ENCODE peak calls at places on chromosome 22, in nine cellular contexts. One of them, this sample, is unnamed.

GRCh38 chr22:27347951-27348350 is 453.6 kb downstream of the MN1 start:
- DNase-seq in EH: no peak
- DNase-seq in HTR-8/SVneo: no peak
- DNase-seq in uterus: no peak
- DNase-seq in Caco-2: no peak
- DNase-seq in fibroblast of the aortic adventitia: no peak
- DNase-seq in stimulated activated CD8-positive, alpha-beta memory T cell treated with anti-CD3 and anti-CD28 coated beads, Interleukin-4, amount 100 ng/mL, for 24 hours: no peak
- DNase-seq in activated naive CD8-positive, alpha-beta T cell treated with anti-CD3 and anti-CD28 coated beads, Interleukin-2, amount 50 U/mL, for 24 hours: no peak
- DNase-seq in NCI-H1436: no peak
- DNase-seq in this sample: no peak

GRCh38 chr22:47850644-47851151 is 1088.2 kb downstream of the TBC1D22A start:
- DNase-seq in fibroblast of the aortic adventitia: no peak
- DNase-seq in stimulated activated CD8-positive, alpha-beta memory T cell treated with anti-CD3 and anti-CD28 coated beads, Interleukin-4, amount 100 ng/mL, for 24 hours: no peak
- DNase-seq in HTR-8/SVneo: no peak
- DNase-seq in uterus: no peak
- DNase-seq in NCI-H1436: no peak
- DNase-seq in Caco-2: no peak
- DNase-seq in activated naive CD8-positive, alpha-beta T cell treated with anti-CD3 and anti-CD28 coated beads, Interleukin-2, amount 50 U/mL, for 24 hours: no peak
- DNase-seq in EH: no peak
- DNase-seq in this sample: no peak

GRCh38 chr22:22086501-22087158 is 104.0 kb upstream of the TOP3B start:
- DNase-seq in activated naive CD8-positive, alpha-beta T cell treated with anti-CD3 and anti-CD28 coated beads, Interleukin-2, amount 50 U/mL, for 24 hours: no peak
- DNase-seq in EH: no peak
- DNase-seq in NCI-H1436: no peak
- DNase-seq in HTR-8/SVneo: no peak
- DNase-seq in stimulated activated CD8-positive, alpha-beta memory T cell treated with anti-CD3 and anti-CD28 coated beads, Interleukin-4, amount 100 ng/mL, for 24 hours: no peak
- DNase-seq in uterus: no peak
- DNase-seq in fibroblast of the aortic adventitia: peak
- DNase-seq in Caco-2: no peak
- DNase-seq in this sample: no peak

GRCh38 chr22:24824915-24825314 is 18.9 kb downstream of the SGSM1 start:
- DNase-seq in NCI-H1436: no peak
- DNase-seq in activated naive CD8-positive, alpha-beta T cell treated with anti-CD3 and anti-CD28 coated beads, Interleukin-2, amount 50 U/mL, for 24 hours: no peak
- DNase-seq in HTR-8/SVneo: no peak
- DNase-seq in stimulated activated CD8-positive, alpha-beta memory T cell treated with anti-CD3 and anti-CD28 coated beads, Interleukin-4, amount 100 ng/mL, for 24 hours: no peak
- DNase-seq in fibroblast of the aortic adventitia: no peak
- DNase-seq in uterus: no peak
- DNase-seq in Caco-2: no peak
- DNase-seq in EH: no peak
- DNase-seq in this sample: no peak

GRCh38 chr22:20024225-20025087 is 3.5 kb downstream of the TANGO2 start:
- DNase-seq in Caco-2: no peak
- DNase-seq in activated naive CD8-positive, alpha-beta T cell treated with anti-CD3 and anti-CD28 coated beads, Interleukin-2, amount 50 U/mL, for 24 hours: no peak
- DNase-seq in EH: no peak
- DNase-seq in fibroblast of the aortic adventitia: no peak
- DNase-seq in stimulated activated CD8-positive, alpha-beta memory T cell treated with anti-CD3 and anti-CD28 coated beads, Interleukin-4, amount 100 ng/mL, for 24 hours: no peak
- DNase-seq in NCI-H1436: no peak
- DNase-seq in uterus: no peak
- DNase-seq in HTR-8/SVneo: no peak
- DNase-seq in this sample: peak

GRCh38 chr22:47188337-47189055 is 426.0 kb downstream of the TBC1D22A start:
- DNase-seq in activated naive CD8-positive, alpha-beta T cell treated with anti-CD3 and anti-CD28 coated beads, Interleukin-2, amount 50 U/mL, for 24 hours: no peak
- DNase-seq in EH: no peak
- DNase-seq in Caco-2: no peak
- DNase-seq in stimulated activated CD8-positive, alpha-beta memory T cell treated with anti-CD3 and anti-CD28 coated beads, Interleukin-4, amount 100 ng/mL, for 24 hours: no peak
- DNase-seq in HTR-8/SVneo: no peak
- DNase-seq in NCI-H1436: no peak
- DNase-seq in uterus: peak
- DNase-seq in fibroblast of the aortic adventitia: no peak
- DNase-seq in this sample: peak

GRCh38 chr22:49373289-49373666 is 454.4 kb downstream of the BRD1 start:
- DNase-seq in EH: no peak
- DNase-seq in HTR-8/SVneo: no peak
- DNase-seq in NCI-H1436: no peak
- DNase-seq in fibroblast of the aortic adventitia: no peak
- DNase-seq in stimulated activated CD8-positive, alpha-beta memory T cell treated with anti-CD3 and anti-CD28 coated beads, Interleukin-4, amount 100 ng/mL, for 24 hours: no peak
- DNase-seq in activated naive CD8-positive, alpha-beta T cell treated with anti-CD3 and anti-CD28 coated beads, Interleukin-2, amount 50 U/mL, for 24 hours: no peak
- DNase-seq in uterus: no peak
- DNase-seq in Caco-2: no peak
- DNase-seq in this sample: peak

GRCh38 chr22:30423296-30423958 is 2.1 kb upstream of the MTFP1 start:
- DNase-seq in stimulated activated CD8-positive, alpha-beta memory T cell treated with anti-CD3 and anti-CD28 coated beads, Interleukin-4, amount 100 ng/mL, for 24 hours: peak
- DNase-seq in HTR-8/SVneo: no peak
- DNase-seq in fibroblast of the aortic adventitia: no peak
- DNase-seq in Caco-2: no peak
- DNase-seq in activated naive CD8-positive, alpha-beta T cell treated with anti-CD3 and anti-CD28 coated beads, Interleukin-2, amount 50 U/mL, for 24 hours: peak
- DNase-seq in uterus: peak
- DNase-seq in NCI-H1436: no peak
- DNase-seq in EH: no peak
- DNase-seq in this sample: peak

GRCh38 chr22:38921126-38921525 is 36.3 kb upstream of the APOBEC3A start:
- DNase-seq in EH: no peak
- DNase-seq in HTR-8/SVneo: no peak
- DNase-seq in Caco-2: peak
- DNase-seq in stimulated activated CD8-positive, alpha-beta memory T cell treated with anti-CD3 and anti-CD28 coated beads, Interleukin-4, amount 100 ng/mL, for 24 hours: no peak
- DNase-seq in uterus: no peak
- DNase-seq in fibroblast of the aortic adventitia: no peak
- DNase-seq in activated naive CD8-positive, alpha-beta T cell treated with anti-CD3 and anti-CD28 coated beads, Interleukin-2, amount 50 U/mL, for 24 hours: no peak
- DNase-seq in NCI-H1436: no peak
- DNase-seq in this sample: no peak

GRCh38 chr22:26681395-26681821 is 24.0 kb downstream of the MIAT start:
- DNase-seq in stimulated activated CD8-positive, alpha-beta memory T cell treated with anti-CD3 and anti-CD28 coated beads, Interleukin-4, amount 100 ng/mL, for 24 hours: no peak
- DNase-seq in NCI-H1436: no peak
- DNase-seq in Caco-2: peak
- DNase-seq in activated naive CD8-positive, alpha-beta T cell treated with anti-CD3 and anti-CD28 coated beads, Interleukin-2, amount 50 U/mL, for 24 hours: no peak
- DNase-seq in EH: peak
- DNase-seq in uterus: no peak
- DNase-seq in fibroblast of the aortic adventitia: peak
- DNase-seq in HTR-8/SVneo: peak
- DNase-seq in this sample: peak

GRCh38 chr22:45553333-45554039 is 50.8 kb downstream of the FBLN1 start:
- DNase-seq in uterus: peak
- DNase-seq in HTR-8/SVneo: peak
- DNase-seq in EH: peak
- DNase-seq in Caco-2: peak
- DNase-seq in stimulated activated CD8-positive, alpha-beta memory T cell treated with anti-CD3 and anti-CD28 coated beads, Interleukin-4, amount 100 ng/mL, for 24 hours: peak
- DNase-seq in activated naive CD8-positive, alpha-beta T cell treated with anti-CD3 and anti-CD28 coated beads, Interleukin-2, amount 50 U/mL, for 24 hours: peak
- DNase-seq in fibroblast of the aortic adventitia: peak
- DNase-seq in NCI-H1436: peak
- DNase-seq in this sample: no peak

GRCh38 chr22:38167988-38168407 is 13.6 kb downstream of the PLA2G6 start:
- DNase-seq in NCI-H1436: no peak
- DNase-seq in EH: no peak
- DNase-seq in stimulated activated CD8-positive, alpha-beta memory T cell treated with anti-CD3 and anti-CD28 coated beads, Interleukin-4, amount 100 ng/mL, for 24 hours: no peak
- DNase-seq in fibroblast of the aortic adventitia: no peak
- DNase-seq in activated naive CD8-positive, alpha-beta T cell treated with anti-CD3 and anti-CD28 coated beads, Interleukin-2, amount 50 U/mL, for 24 hours: no peak
- DNase-seq in Caco-2: no peak
- DNase-seq in uterus: no peak
- DNase-seq in HTR-8/SVneo: no peak
- DNase-seq in this sample: no peak

GRCh38 chr22:24054356-24054755 is 43.3 kb downstream of the CABIN1 start:
- DNase-seq in NCI-H1436: no peak
- DNase-seq in Caco-2: no peak
- DNase-seq in EH: peak
- DNase-seq in activated naive CD8-positive, alpha-beta T cell treated with anti-CD3 and anti-CD28 coated beads, Interleukin-2, amount 50 U/mL, for 24 hours: no peak
- DNase-seq in fibroblast of the aortic adventitia: no peak
- DNase-seq in uterus: no peak
- DNase-seq in HTR-8/SVneo: no peak
- DNase-seq in stimulated activated CD8-positive, alpha-beta memory T cell treated with anti-CD3 and anti-CD28 coated beads, Interleukin-4, amount 100 ng/mL, for 24 hours: no peak
- DNase-seq in this sample: no peak

GRCh38 chr22:29049655-29050263 is 11.9 kb downstream of the C22orf31 start:
- DNase-seq in Caco-2: no peak
- DNase-seq in EH: no peak
- DNase-seq in NCI-H1436: no peak
- DNase-seq in stimulated activated CD8-positive, alpha-beta memory T cell treated with anti-CD3 and anti-CD28 coated beads, Interleukin-4, amount 100 ng/mL, for 24 hours: no peak
- DNase-seq in activated naive CD8-positive, alpha-beta T cell treated with anti-CD3 and anti-CD28 coated beads, Interleukin-2, amount 50 U/mL, for 24 hours: no peak
- DNase-seq in uterus: no peak
- DNase-seq in HTR-8/SVneo: no peak
- DNase-seq in fibroblast of the aortic adventitia: no peak
- DNase-seq in this sample: no peak

GRCh38 chr22:41405588-41405987 is 23.8 kb downstream of the TEF start:
- DNase-seq in Caco-2: no peak
- DNase-seq in fibroblast of the aortic adventitia: no peak
- DNase-seq in NCI-H1436: no peak
- DNase-seq in uterus: no peak
- DNase-seq in HTR-8/SVneo: no peak
- DNase-seq in EH: no peak
- DNase-seq in stimulated activated CD8-positive, alpha-beta memory T cell treated with anti-CD3 and anti-CD28 coated beads, Interleukin-4, amount 100 ng/mL, for 24 hours: peak
- DNase-seq in activated naive CD8-positive, alpha-beta T cell treated with anti-CD3 and anti-CD28 coated beads, Interleukin-2, amount 50 U/mL, for 24 hours: peak
- DNase-seq in this sample: peak

GRCh38 chr22:42655693-42656092 is 6.5 kb upstream of the CYB5R3 start:
- DNase-seq in HTR-8/SVneo: no peak
- DNase-seq in EH: no peak
- DNase-seq in stimulated activated CD8-positive, alpha-beta memory T cell treated with anti-CD3 and anti-CD28 coated beads, Interleukin-4, amount 100 ng/mL, for 24 hours: no peak
- DNase-seq in NCI-H1436: peak
- DNase-seq in fibroblast of the aortic adventitia: no peak
- DNase-seq in activated naive CD8-positive, alpha-beta T cell treated with anti-CD3 and anti-CD28 coated beads, Interleukin-2, amount 50 U/mL, for 24 hours: no peak
- DNase-seq in uterus: no peak
- DNase-seq in Caco-2: no peak
- DNase-seq in this sample: peak

GRCh38 chr22:45064313-45065268 is 54.8 kb upstream of the PHF21B start:
- DNase-seq in Caco-2: no peak
- DNase-seq in uterus: no peak
- DNase-seq in stimulated activated CD8-positive, alpha-beta memory T cell treated with anti-CD3 and anti-CD28 coated beads, Interleukin-4, amount 100 ng/mL, for 24 hours: peak
- DNase-seq in activated naive CD8-positive, alpha-beta T cell treated with anti-CD3 and anti-CD28 coated beads, Interleukin-2, amount 50 U/mL, for 24 hours: peak
- DNase-seq in NCI-H1436: no peak
- DNase-seq in fibroblast of the aortic adventitia: peak
- DNase-seq in HTR-8/SVneo: peak
- DNase-seq in EH: peak
- DNase-seq in this sample: no peak

GRCh38 chr22:17217179-17217578 is 2.1 kb downstream of the ADA2 start:
- DNase-seq in fibroblast of the aortic adventitia: no peak
- DNase-seq in stimulated activated CD8-positive, alpha-beta memory T cell treated with anti-CD3 and anti-CD28 coated beads, Interleukin-4, amount 100 ng/mL, for 24 hours: no peak
- DNase-seq in EH: no peak
- DNase-seq in uterus: no peak
- DNase-seq in Caco-2: no peak
- DNase-seq in HTR-8/SVneo: no peak
- DNase-seq in NCI-H1436: no peak
- DNase-seq in activated naive CD8-positive, alpha-beta T cell treated with anti-CD3 and anti-CD28 coated beads, Interleukin-2, amount 50 U/mL, for 24 hours: no peak
- DNase-seq in this sample: no peak

GRCh38 chr22:38704568-38705234 is 1.0 kb upstream of the GTPBP1 start:
- DNase-seq in HTR-8/SVneo: no peak
- DNase-seq in EH: no peak
- DNase-seq in activated naive CD8-positive, alpha-beta T cell treated with anti-CD3 and anti-CD28 coated beads, Interleukin-2, amount 50 U/mL, for 24 hours: no peak
- DNase-seq in Caco-2: no peak
- DNase-seq in fibroblast of the aortic adventitia: peak
- DNase-seq in uterus: no peak
- DNase-seq in stimulated activated CD8-positive, alpha-beta memory T cell treated with anti-CD3 and anti-CD28 coated beads, Interleukin-4, amount 100 ng/mL, for 24 hours: no peak
- DNase-seq in NCI-H1436: no peak
- DNase-seq in this sample: no peak

GRCh38 chr22:32407332-32407731 is 4.7 kb downstream of the RTCB start:
- DNase-seq in stimulated activated CD8-positive, alpha-beta memory T cell treated with anti-CD3 and anti-CD28 coated beads, Interleukin-4, amount 100 ng/mL, for 24 hours: no peak
- DNase-seq in HTR-8/SVneo: no peak
- DNase-seq in uterus: no peak
- DNase-seq in EH: no peak
- DNase-seq in fibroblast of the aortic adventitia: no peak
- DNase-seq in activated naive CD8-positive, alpha-beta T cell treated with anti-CD3 and anti-CD28 coated beads, Interleukin-2, amount 50 U/mL, for 24 hours: no peak
- DNase-seq in NCI-H1436: no peak
- DNase-seq in Caco-2: no peak
- DNase-seq in this sample: no peak

GRCh38 chr22:27489265-27489675 is 312.3 kb downstream of the MN1 start:
- DNase-seq in Caco-2: peak
- DNase-seq in stimulated activated CD8-positive, alpha-beta memory T cell treated with anti-CD3 and anti-CD28 coated beads, Interleukin-4, amount 100 ng/mL, for 24 hours: no peak
- DNase-seq in HTR-8/SVneo: no peak
- DNase-seq in fibroblast of the aortic adventitia: peak
- DNase-seq in activated naive CD8-positive, alpha-beta T cell treated with anti-CD3 and anti-CD28 coated beads, Interleukin-2, amount 50 U/mL, for 24 hours: no peak
- DNase-seq in NCI-H1436: no peak
- DNase-seq in uterus: no peak
- DNase-seq in EH: peak
- DNase-seq in this sample: peak

GRCh38 chr22:18992543-18993198 is 56.6 kb upstream of the PRODH start:
- DNase-seq in activated naive CD8-positive, alpha-beta T cell treated with anti-CD3 and anti-CD28 coated beads, Interleukin-2, amount 50 U/mL, for 24 hours: no peak
- DNase-seq in uterus: no peak
- DNase-seq in EH: no peak
- DNase-seq in HTR-8/SVneo: no peak
- DNase-seq in stimulated activated CD8-positive, alpha-beta memory T cell treated with anti-CD3 and anti-CD28 coated beads, Interleukin-4, amount 100 ng/mL, for 24 hours: no peak
- DNase-seq in Caco-2: no peak
- DNase-seq in fibroblast of the aortic adventitia: no peak
- DNase-seq in NCI-H1436: no peak
- DNase-seq in this sample: no peak

GRCh38 chr22:41915035-41915782 is at the start of gene SHISA8:
- DNase-seq in HTR-8/SVneo: peak
- DNase-seq in activated naive CD8-positive, alpha-beta T cell treated with anti-CD3 and anti-CD28 coated beads, Interleukin-2, amount 50 U/mL, for 24 hours: peak
- DNase-seq in EH: peak
- DNase-seq in NCI-H1436: peak
- DNase-seq in Caco-2: peak
- DNase-seq in stimulated activated CD8-positive, alpha-beta memory T cell treated with anti-CD3 and anti-CD28 coated beads, Interleukin-4, amount 100 ng/mL, for 24 hours: peak
- DNase-seq in uterus: no peak
- DNase-seq in fibroblast of the aortic adventitia: no peak
- DNase-seq in this sample: peak

GRCh38 chr22:41380993-41381328 is 781 bp upstream of the TEF start:
- DNase-seq in fibroblast of the aortic adventitia: peak
- DNase-seq in HTR-8/SVneo: peak
- DNase-seq in stimulated activated CD8-positive, alpha-beta memory T cell treated with anti-CD3 and anti-CD28 coated beads, Interleukin-4, amount 100 ng/mL, for 24 hours: no peak
- DNase-seq in Caco-2: peak
- DNase-seq in activated naive CD8-positive, alpha-beta T cell treated with anti-CD3 and anti-CD28 coated beads, Interleukin-2, amount 50 U/mL, for 24 hours: no peak
- DNase-seq in uterus: peak
- DNase-seq in EH: peak
- DNase-seq in NCI-H1436: no peak
- DNase-seq in this sample: no peak

GRCh38 chr22:31263896-31264295 is 28.4 kb downstream of the PIK3IP1 start:
- DNase-seq in stimulated activated CD8-positive, alpha-beta memory T cell treated with anti-CD3 and anti-CD28 coated beads, Interleukin-4, amount 100 ng/mL, for 24 hours: no peak
- DNase-seq in EH: no peak
- DNase-seq in HTR-8/SVneo: no peak
- DNase-seq in activated naive CD8-positive, alpha-beta T cell treated with anti-CD3 and anti-CD28 coated beads, Interleukin-2, amount 50 U/mL, for 24 hours: no peak
- DNase-seq in NCI-H1436: no peak
- DNase-seq in fibroblast of the aortic adventitia: no peak
- DNase-seq in uterus: no peak
- DNase-seq in Caco-2: no peak
- DNase-seq in this sample: no peak

GRCh38 chr22:41216984-41217383 is 11.9 kb downstream of the L3MBTL2 start:
- DNase-seq in fibroblast of the aortic adventitia: no peak
- DNase-seq in activated naive CD8-positive, alpha-beta T cell treated with anti-CD3 and anti-CD28 coated beads, Interleukin-2, amount 50 U/mL, for 24 hours: no peak
- DNase-seq in uterus: no peak
- DNase-seq in EH: no peak
- DNase-seq in HTR-8/SVneo: no peak
- DNase-seq in stimulated activated CD8-positive, alpha-beta memory T cell treated with anti-CD3 and anti-CD28 coated beads, Interleukin-4, amount 100 ng/mL, for 24 hours: no peak
- DNase-seq in NCI-H1436: no peak
- DNase-seq in Caco-2: no peak
- DNase-seq in this sample: no peak

GRCh38 chr22:42553475-42554361 is at the start of gene SERHL2:
- DNase-seq in stimulated activated CD8-positive, alpha-beta memory T cell treated with anti-CD3 and anti-CD28 coated beads, Interleukin-4, amount 100 ng/mL, for 24 hours: peak
- DNase-seq in Caco-2: peak
- DNase-seq in activated naive CD8-positive, alpha-beta T cell treated with anti-CD3 and anti-CD28 coated beads, Interleukin-2, amount 50 U/mL, for 24 hours: peak
- DNase-seq in EH: peak
- DNase-seq in NCI-H1436: peak
- DNase-seq in fibroblast of the aortic adventitia: peak
- DNase-seq in uterus: peak
- DNase-seq in HTR-8/SVneo: peak
- DNase-seq in this sample: peak

GRCh38 chr22:23850136-23850611 is 7.5 kb upstream of the SLC2A11 start:
- DNase-seq in uterus: no peak
- DNase-seq in fibroblast of the aortic adventitia: no peak
- DNase-seq in Caco-2: no peak
- DNase-seq in stimulated activated CD8-positive, alpha-beta memory T cell treated with anti-CD3 and anti-CD28 coated beads, Interleukin-4, amount 100 ng/mL, for 24 hours: no peak
- DNase-seq in NCI-H1436: no peak
- DNase-seq in HTR-8/SVneo: no peak
- DNase-seq in activated naive CD8-positive, alpha-beta T cell treated with anti-CD3 and anti-CD28 coated beads, Interleukin-2, amount 50 U/mL, for 24 hours: no peak
- DNase-seq in EH: no peak
- DNase-seq in this sample: peak

GRCh38 chr22:45911601-45912271 is 65.2 kb downstream of the WNT7B start:
- DNase-seq in EH: peak
- DNase-seq in activated naive CD8-positive, alpha-beta T cell treated with anti-CD3 and anti-CD28 coated beads, Interleukin-2, amount 50 U/mL, for 24 hours: no peak
- DNase-seq in stimulated activated CD8-positive, alpha-beta memory T cell treated with anti-CD3 and anti-CD28 coated beads, Interleukin-4, amount 100 ng/mL, for 24 hours: no peak
- DNase-seq in HTR-8/SVneo: no peak
- DNase-seq in uterus: no peak
- DNase-seq in NCI-H1436: peak
- DNase-seq in fibroblast of the aortic adventitia: peak
- DNase-seq in Caco-2: no peak
- DNase-seq in this sample: no peak

GRCh38 chr22:48320048-48320655 is 1507.5 kb downstream of the BRD1 start:
- DNase-seq in activated naive CD8-positive, alpha-beta T cell treated with anti-CD3 and anti-CD28 coated beads, Interleukin-2, amount 50 U/mL, for 24 hours: no peak
- DNase-seq in uterus: no peak
- DNase-seq in stimulated activated CD8-positive, alpha-beta memory T cell treated with anti-CD3 and anti-CD28 coated beads, Interleukin-4, amount 100 ng/mL, for 24 hours: no peak
- DNase-seq in HTR-8/SVneo: no peak
- DNase-seq in NCI-H1436: no peak
- DNase-seq in EH: no peak
- DNase-seq in fibroblast of the aortic adventitia: no peak
- DNase-seq in Caco-2: no peak
- DNase-seq in this sample: peak

GRCh38 chr22:19121631-19122142 is 525 bp downstream of the DGCR2 start:
- DNase-seq in HTR-8/SVneo: peak
- DNase-seq in activated naive CD8-positive, alpha-beta T cell treated with anti-CD3 and anti-CD28 coated beads, Interleukin-2, amount 50 U/mL, for 24 hours: peak
- DNase-seq in uterus: peak
- DNase-seq in EH: peak
- DNase-seq in fibroblast of the aortic adventitia: no peak
- DNase-seq in NCI-H1436: no peak
- DNase-seq in stimulated activated CD8-positive, alpha-beta memory T cell treated with anti-CD3 and anti-CD28 coated beads, Interleukin-4, amount 100 ng/mL, for 24 hours: no peak
- DNase-seq in Caco-2: peak
- DNase-seq in this sample: peak

This sample was measured in spleen.